ENCODE peak calls at places on chromosomes 16 and 17, in ten cellular contexts. One of them, this sample, is unnamed.

GRCh38 chr16:75080205-75081029 is 36.2 kb downstream of the LDHD start:
- DNase-seq in gastrocnemius medialis: no peak
- DNase-seq in fibroblast of the aortic adventitia: peak
- DNase-seq in spleen: no peak
- DNase-seq in psoas muscle: no peak
- DNase-seq in bronchial epithelial cell: peak
- DNase-seq in lung: no peak
- DNase-seq in tibial artery: no peak
- DNase-seq in vagina: no peak
- DNase-seq in neural progenitor cell: no peak
- DNase-seq in this sample: no peak

GRCh38 chr17:42313773-42314566 is 25.7 kb downstream of the STAT5A start:
- DNase-seq in neural progenitor cell: no peak
- DNase-seq in vagina: no peak
- DNase-seq in tibial artery: no peak
- DNase-seq in gastrocnemius medialis: no peak
- DNase-seq in lung: no peak
- DNase-seq in fibroblast of the aortic adventitia: no peak
- DNase-seq in spleen: no peak
- DNase-seq in psoas muscle: no peak
- DNase-seq in bronchial epithelial cell: peak
- DNase-seq in this sample: no peak

GRCh38 chr17:17177186-17177585 is 28.9 kb downstream of the PLD6 start:
- DNase-seq in lung: no peak
- DNase-seq in psoas muscle: no peak
- DNase-seq in fibroblast of the aortic adventitia: no peak
- DNase-seq in gastrocnemius medialis: no peak
- DNase-seq in neural progenitor cell: no peak
- DNase-seq in tibial artery: no peak
- DNase-seq in bronchial epithelial cell: no peak
- DNase-seq in spleen: no peak
- DNase-seq in vagina: no peak
- DNase-seq in this sample: no peak

GRCh38 chr17:40363480-40363838 is 1.1 kb downstream of the GJD3 start:
- DNase-seq in neural progenitor cell: peak
- DNase-seq in gastrocnemius medialis: no peak
- DNase-seq in psoas muscle: no peak
- DNase-seq in bronchial epithelial cell: no peak
- DNase-seq in tibial artery: no peak
- DNase-seq in spleen: peak
- DNase-seq in vagina: no peak
- DNase-seq in lung: no peak
- DNase-seq in fibroblast of the aortic adventitia: no peak
- DNase-seq in this sample: no peak

GRCh38 chr16:75372236-75372856 is 61.0 kb downstream of the CFDP1 start:
- DNase-seq in bronchial epithelial cell: peak
- DNase-seq in fibroblast of the aortic adventitia: peak
- DNase-seq in vagina: no peak
- DNase-seq in neural progenitor cell: no peak
- DNase-seq in lung: no peak
- DNase-seq in gastrocnemius medialis: no peak
- DNase-seq in spleen: no peak
- DNase-seq in tibial artery: no peak
- DNase-seq in psoas muscle: no peak
- DNase-seq in this sample: no peak

GRCh38 chr17:35666967-35667552 is 64.4 kb upstream of the RASL10B start:
- DNase-seq in fibroblast of the aortic adventitia: peak
- DNase-seq in gastrocnemius medialis: no peak
- DNase-seq in spleen: no peak
- DNase-seq in lung: no peak
- DNase-seq in tibial artery: no peak
- DNase-seq in psoas muscle: no peak
- DNase-seq in neural progenitor cell: no peak
- DNase-seq in vagina: no peak
- DNase-seq in bronchial epithelial cell: peak
- DNase-seq in this sample: no peak

GRCh38 chr17:72884066-72884465 is 208.4 kb downstream of the SLC39A11 start:
- DNase-seq in gastrocnemius medialis: no peak
- DNase-seq in lung: no peak
- DNase-seq in tibial artery: no peak
- DNase-seq in vagina: no peak
- DNase-seq in bronchial epithelial cell: no peak
- DNase-seq in fibroblast of the aortic adventitia: no peak
- DNase-seq in spleen: no peak
- DNase-seq in neural progenitor cell: no peak
- DNase-seq in psoas muscle: no peak
- DNase-seq in this sample: no peak

GRCh38 chr17:38710985-38711384 is 5.9 kb downstream of the MLLT6 start:
- DNase-seq in fibroblast of the aortic adventitia: no peak
- DNase-seq in vagina: no peak
- DNase-seq in neural progenitor cell: no peak
- DNase-seq in bronchial epithelial cell: no peak
- DNase-seq in gastrocnemius medialis: no peak
- DNase-seq in spleen: no peak
- DNase-seq in tibial artery: no peak
- DNase-seq in lung: no peak
- DNase-seq in psoas muscle: no peak
- DNase-seq in this sample: no peak

GRCh38 chr16:56300901-56301351 is 109.6 kb downstream of the GNAO1 start:
- DNase-seq in psoas muscle: peak
- DNase-seq in neural progenitor cell: peak
- DNase-seq in fibroblast of the aortic adventitia: peak
- DNase-seq in lung: no peak
- DNase-seq in tibial artery: no peak
- DNase-seq in spleen: peak
- DNase-seq in vagina: no peak
- DNase-seq in bronchial epithelial cell: no peak
- DNase-seq in gastrocnemius medialis: no peak
- DNase-seq in this sample: no peak

DNA sequence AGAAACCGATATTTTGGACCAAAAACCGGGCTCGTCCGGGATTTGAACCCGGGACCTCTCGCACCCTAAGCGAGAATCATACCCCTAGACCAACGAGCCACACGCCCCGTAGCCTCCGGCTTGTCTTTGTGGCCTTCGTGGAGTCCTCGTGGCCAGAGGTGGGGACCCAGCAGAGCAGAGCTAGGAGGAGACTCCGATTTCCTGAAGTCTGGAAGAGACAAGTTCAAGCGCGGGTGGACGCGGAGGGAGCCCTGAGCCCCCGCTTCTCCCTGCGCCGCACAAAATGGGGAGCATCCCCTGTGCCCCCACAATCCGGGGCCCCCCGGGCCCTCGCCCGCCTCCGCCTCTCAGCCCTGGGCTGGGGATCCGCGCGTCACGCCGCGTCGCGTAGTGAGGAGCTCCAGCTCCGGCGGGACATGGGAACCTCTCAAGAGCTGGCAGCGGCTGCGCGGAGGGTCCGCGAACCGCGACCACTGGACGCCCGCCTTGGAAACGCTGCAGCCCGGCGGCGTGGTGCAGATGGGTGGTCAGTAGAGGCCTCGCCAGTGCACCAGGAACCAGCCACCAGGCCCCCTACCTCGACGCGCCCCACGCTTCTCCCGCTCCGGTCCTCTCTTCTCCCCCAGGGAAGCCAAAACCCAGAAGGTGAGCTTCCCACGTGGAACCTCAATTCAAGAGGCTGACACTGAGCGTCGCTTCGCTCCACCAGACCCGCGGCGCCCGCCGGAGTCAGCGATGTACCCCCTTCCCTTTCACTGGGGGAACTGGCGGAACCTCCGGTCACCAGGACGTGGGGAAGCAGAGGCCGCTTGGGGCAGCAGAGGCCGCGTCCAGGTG is 5.2 kb upstream of the OR1F1 start:
- DNase-seq in bronchial epithelial cell: peak
- DNase-seq in spleen: peak
- DNase-seq in neural progenitor cell: peak
- DNase-seq in tibial artery: no peak
- DNase-seq in lung: no peak
- DNase-seq in vagina: no peak
- DNase-seq in fibroblast of the aortic adventitia: peak
- DNase-seq in psoas muscle: no peak
- DNase-seq in gastrocnemius medialis: no peak
- DNase-seq in this sample: no peak
- TF ChIP-seq CTCF in bronchial epithelial cell: peak
- TF ChIP-seq CTCF in spleen: peak
- TF ChIP-seq CTCF in neural progenitor cell: peak
- TF ChIP-seq CTCF in tibial artery: peak
- TF ChIP-seq CTCF in lung: no peak
- TF ChIP-seq CTCF in vagina: no peak
- TF ChIP-seq CTCF in fibroblast of the aortic adventitia: peak
- TF ChIP-seq CTCF in psoas muscle: peak
- TF ChIP-seq CTCF in gastrocnemius medialis: no peak
- TF ChIP-seq CTCF in this sample: no peak

GRCh38 chr16:73064996-73065349 is 17.0 kb upstream of the ZFHX3 start:
- DNase-seq in neural progenitor cell: no peak
- DNase-seq in spleen: no peak
- DNase-seq in fibroblast of the aortic adventitia: no peak
- DNase-seq in vagina: no peak
- DNase-seq in psoas muscle: peak
- DNase-seq in gastrocnemius medialis: peak
- DNase-seq in bronchial epithelial cell: no peak
- DNase-seq in tibial artery: peak
- DNase-seq in lung: no peak
- DNase-seq in this sample: no peak
- H3K4me3 ChIP-seq in neural progenitor cell: no peak
- H3K4me3 ChIP-seq in spleen: peak
- H3K4me3 ChIP-seq in fibroblast of the aortic adventitia: peak
- H3K4me3 ChIP-seq in vagina: no peak
- H3K4me3 ChIP-seq in psoas muscle: peak
- H3K4me3 ChIP-seq in gastrocnemius medialis: peak
- H3K4me3 ChIP-seq in bronchial epithelial cell: no peak
- H3K4me3 ChIP-seq in tibial artery: peak
- H3K4me3 ChIP-seq in lung: no peak
- H3K4me3 ChIP-seq in this sample: no peak

GRCh38 chr16:9357829-9358228 is 266.4 kb downstream of the HAPSTR1 start:
- DNase-seq in spleen: no peak
- DNase-seq in psoas muscle: no peak
- DNase-seq in bronchial epithelial cell: no peak
- DNase-seq in gastrocnemius medialis: no peak
- DNase-seq in vagina: no peak
- DNase-seq in lung: no peak
- DNase-seq in tibial artery: no peak
- DNase-seq in fibroblast of the aortic adventitia: no peak
- DNase-seq in neural progenitor cell: no peak
- DNase-seq in this sample: no peak
- TF ChIP-seq CTCF in spleen: no peak
- TF ChIP-seq CTCF in psoas muscle: no peak
- TF ChIP-seq CTCF in bronchial epithelial cell: no peak
- TF ChIP-seq CTCF in gastrocnemius medialis: no peak
- TF ChIP-seq CTCF in vagina: no peak
- TF ChIP-seq CTCF in lung: no peak
- TF ChIP-seq CTCF in tibial artery: no peak
- TF ChIP-seq CTCF in fibroblast of the aortic adventitia: no peak
- TF ChIP-seq CTCF in neural progenitor cell: no peak
- TF ChIP-seq CTCF in this sample: no peak

GRCh38 chr17:13597723-13598347 is 3.9 kb downstream of the HS3ST3A1 start:
- DNase-seq in psoas muscle: no peak
- DNase-seq in bronchial epithelial cell: peak
- DNase-seq in neural progenitor cell: peak
- DNase-seq in fibroblast of the aortic adventitia: peak
- DNase-seq in spleen: no peak
- DNase-seq in tibial artery: no peak
- DNase-seq in gastrocnemius medialis: no peak
- DNase-seq in lung: no peak
- DNase-seq in vagina: no peak
- DNase-seq in this sample: no peak
- H3K4me3 ChIP-seq in psoas muscle: no peak
- H3K4me3 ChIP-seq in bronchial epithelial cell: no peak
- H3K4me3 ChIP-seq in neural progenitor cell: no peak
- H3K4me3 ChIP-seq in fibroblast of the aortic adventitia: peak
- H3K4me3 ChIP-seq in spleen: no peak
- H3K4me3 ChIP-seq in tibial artery: no peak
- H3K4me3 ChIP-seq in gastrocnemius medialis: no peak
- H3K4me3 ChIP-seq in lung: no peak
- H3K4me3 ChIP-seq in vagina: no peak
- H3K4me3 ChIP-seq in this sample: no peak

GRCh38 chr17:3730881-3731429 is 7.3 kb downstream of the HASPIN start:
- DNase-seq in lung: no peak
- DNase-seq in neural progenitor cell: no peak
- DNase-seq in fibroblast of the aortic adventitia: peak
- DNase-seq in tibial artery: no peak
- DNase-seq in vagina: no peak
- DNase-seq in bronchial epithelial cell: no peak
- DNase-seq in gastrocnemius medialis: no peak
- DNase-seq in psoas muscle: no peak
- DNase-seq in spleen: no peak
- DNase-seq in this sample: no peak

GRCh38 chr17:3729881-3730280 is 6.2 kb downstream of the HASPIN start:
- DNase-seq in vagina: no peak
- DNase-seq in lung: no peak
- DNase-seq in fibroblast of the aortic adventitia: no peak
- DNase-seq in spleen: no peak
- DNase-seq in neural progenitor cell: no peak
- DNase-seq in tibial artery: no peak
- DNase-seq in gastrocnemius medialis: no peak
- DNase-seq in psoas muscle: no peak
- DNase-seq in bronchial epithelial cell: no peak
- DNase-seq in this sample: no peak

GRCh38 chr17:3727041-3727440 is 3.3 kb downstream of the HASPIN start:
- DNase-seq in bronchial epithelial cell: no peak
- DNase-seq in tibial artery: no peak
- DNase-seq in gastrocnemius medialis: no peak
- DNase-seq in fibroblast of the aortic adventitia: no peak
- DNase-seq in spleen: no peak
- DNase-seq in vagina: no peak
- DNase-seq in lung: no peak
- DNase-seq in neural progenitor cell: no peak
- DNase-seq in psoas muscle: no peak
- DNase-seq in this sample: no peak

GRCh38 chr17:3735515-3735914 is 11.8 kb downstream of the HASPIN start:
- DNase-seq in gastrocnemius medialis: no peak
- DNase-seq in fibroblast of the aortic adventitia: peak
- DNase-seq in spleen: no peak
- DNase-seq in neural progenitor cell: no peak
- DNase-seq in lung: no peak
- DNase-seq in psoas muscle: no peak
- DNase-seq in vagina: no peak
- DNase-seq in bronchial epithelial cell: no peak
- DNase-seq in tibial artery: no peak
- DNase-seq in this sample: no peak

GRCh38 chr17:3732171-3732570 is 8.5 kb downstream of the HASPIN start:
- DNase-seq in spleen: no peak
- DNase-seq in gastrocnemius medialis: no peak
- DNase-seq in bronchial epithelial cell: no peak
- DNase-seq in psoas muscle: no peak
- DNase-seq in fibroblast of the aortic adventitia: peak
- DNase-seq in tibial artery: no peak
- DNase-seq in lung: no peak
- DNase-seq in neural progenitor cell: no peak
- DNase-seq in vagina: no peak
- DNase-seq in this sample: no peak
- TF ChIP-seq CTCF in spleen: peak
- TF ChIP-seq CTCF in gastrocnemius medialis: peak
- TF ChIP-seq CTCF in bronchial epithelial cell: no peak
- TF ChIP-seq CTCF in psoas muscle: no peak
- TF ChIP-seq CTCF in fibroblast of the aortic adventitia: no peak
- TF ChIP-seq CTCF in tibial artery: no peak
- TF ChIP-seq CTCF in lung: no peak
- TF ChIP-seq CTCF in neural progenitor cell: no peak
- TF ChIP-seq CTCF in vagina: no peak
- TF ChIP-seq CTCF in this sample: no peak

This sample was measured in CD8-positive, alpha-beta T cell.